ENCODE peak calls at places on chromosomes 16 and 17, in eight cellular contexts. R, I, H, J, Y, E, W and G are unnamed samples.

GRCh38 chr16:26988186-26988585 is 78.5 kb upstream of the C16orf82 start:
- DNase-seq in E (no peak), W (no peak), Y (no peak), J (no peak), I (no peak), R (no peak), H (no peak), G (no peak)

GRCh38 chr17:16516594-16517018 is 24.6 kb upstream of the LRRC75A start:
- DNase-seq in Y (peak), J (no peak), R (peak), E (peak), I (no peak), W (peak), H (peak), G (peak)

GRCh38 chr17:56009795-56010715 is 143.2 kb upstream of the ANKFN1 start:
- DNase-seq in W (no peak), R (no peak), E (no peak), Y (peak), J (peak), I (no peak), H (no peak), G (no peak)

GRCh38 chr17:76554131-76554530 is 14.3 kb downstream of the PRCD start:
- DNase-seq in W (no peak), I (no peak), R (no peak), H (no peak), E (no peak), J (no peak), Y (no peak), G (no peak)

GRCh38 chr17:73628642-73629552 is 15.3 kb downstream of the SDK2 start:
- DNase-seq in Y (no peak), H (no peak), I (no peak), W (peak), J (no peak), E (no peak), R (no peak), G (peak)

GRCh38 chr17:18037482-18037881 is 1.5 kb downstream of the ATPAF2 start:
- DNase-seq in R (no peak), J (no peak), H (no peak), E (no peak), Y (no peak), I (no peak), W (no peak), G (no peak)

GRCh38 chr17:263773-264172 is 82.3 kb upstream of the DOC2B start:
- DNase-seq in W (no peak), I (no peak), Y (no peak), H (no peak), R (no peak), E (no peak), J (no peak), G (no peak)

GRCh38 chr16:67708368-67708771 is 10.7 kb downstream of the GFOD2 start:
- DNase-seq in Y (no peak), I (no peak), W (no peak), E (no peak), R (peak), J (no peak), H (peak), G (peak)

GRCh38 chr17:17868637-17869522 is 32.1 kb upstream of the SREBF1 start:
- DNase-seq in R (no peak), W (no peak), J (peak), H (no peak), E (peak), Y (peak), I (no peak), G (no peak)

GRCh38 chr17:76643553-76644148 is at the start of gene ST6GALNAC1:
- DNase-seq in W (peak), I (no peak), E (peak), J (no peak), Y (no peak), R (no peak), H (no peak), G (no peak)

GRCh38 chr17:36750316-36750885 is 149.0 kb downstream of the MRM1 start:
- DNase-seq in H (no peak), Y (no peak), E (no peak), R (no peak), I (no peak), J (no peak), W (no peak), G (no peak)

GRCh38 chr17:36756695-36757094 is 155.3 kb downstream of the MRM1 start:
- DNase-seq in H (no peak), W (no peak), J (no peak), Y (no peak), E (no peak), I (no peak), R (no peak), G (no peak)

GRCh38 chr17:36760425-36760824 is 159.0 kb downstream of the MRM1 start:
- DNase-seq in H (peak), I (no peak), E (no peak), W (no peak), J (no peak), Y (no peak), R (no peak), G (no peak)

GRCh38 chr17:36752096-36752888 is 150.9 kb downstream of the MRM1 start:
- DNase-seq in J (no peak), R (no peak), I (no peak), H (no peak), W (no peak), Y (no peak), E (no peak), G (no peak)

DNA sequence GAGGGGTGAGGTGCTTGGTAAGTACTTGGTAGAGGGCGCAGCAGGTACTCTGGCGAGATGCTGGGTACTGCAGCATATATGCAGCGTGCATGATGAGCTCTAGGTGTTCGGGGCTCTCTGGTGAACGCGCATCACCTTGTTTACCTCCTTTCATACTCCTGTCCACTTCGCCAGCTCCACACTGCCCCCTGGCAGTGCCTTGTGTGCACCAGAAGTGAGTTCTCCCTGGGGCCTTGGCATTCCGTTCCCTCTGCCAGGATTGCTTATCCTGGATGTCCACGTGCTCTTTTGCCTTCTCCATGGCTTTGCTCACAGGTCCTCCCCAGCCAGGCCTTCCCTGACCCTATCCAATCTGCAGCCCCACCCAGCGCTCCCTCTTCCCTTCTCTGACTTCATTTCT is 154.2 kb downstream of the MRM1 start:
- DNase-seq in W (peak), R (no peak), I (peak), E (peak), J (peak), H (peak), Y (peak), G (peak)
- TF ChIP-seq EZH2 in W (no peak), R (no peak), I (no peak), E (no peak), J (no peak), H (no peak), Y (no peak), G (no peak)

GRCh38 chr17:41678411-41678906 is 10.2 kb upstream of the EIF1 start:
- DNase-seq in I (no peak), Y (no peak), R (peak), J (no peak), W (no peak), E (peak), H (no peak), G (peak)
- H3K4me3 ChIP-seq in I (peak), Y (no peak), R (peak), J (no peak), W (no peak), E (no peak), H (peak), G (peak)

DNA sequence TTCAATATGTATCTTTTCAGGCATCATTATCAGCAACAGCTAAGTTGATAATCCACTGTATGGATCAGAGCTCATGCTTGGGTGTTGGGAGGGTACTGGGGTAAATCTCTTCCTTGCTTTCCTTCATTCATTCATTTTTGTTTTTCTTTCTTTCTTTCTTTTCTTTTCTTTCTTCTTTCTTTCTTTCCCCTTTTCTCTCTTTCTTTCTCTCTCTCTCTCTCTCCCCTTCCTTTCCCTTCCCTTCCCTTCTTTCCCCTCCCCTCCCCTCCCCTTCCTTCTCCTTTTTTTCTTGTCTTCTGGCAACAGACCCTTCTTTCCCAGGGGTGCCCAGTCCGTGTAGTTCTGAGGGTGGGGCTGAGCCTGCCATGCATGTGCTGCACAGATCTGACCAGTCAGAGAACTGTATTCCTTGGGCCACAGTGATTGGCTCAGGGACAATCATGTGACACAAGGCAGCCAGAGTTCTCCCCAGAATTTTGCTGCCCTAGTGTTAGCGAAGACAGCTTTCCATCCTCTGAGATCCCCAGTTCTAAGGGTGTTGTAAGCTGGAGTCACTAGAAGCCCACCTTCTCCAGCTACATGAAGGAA is 25.5 kb upstream of the BRD7 start:
- DNase-seq in R (no peak), Y (no peak), H (no peak), W (no peak), I (no peak), E (no peak), J (no peak), G (no peak)
- H2AFZ ChIP-seq in R (no peak), Y (no peak), H (no peak), W (no peak), I (no peak), E (no peak), J (peak), G (no peak)

GRCh38 chr16:83187404-83187803 is 560.6 kb downstream of the CDH13 start:
- DNase-seq in R (peak), W (peak), E (peak), J (no peak), Y (no peak), I (no peak), H (peak), G (peak)

GRCh38 chr16:83185902-83186301 is 559.1 kb downstream of the CDH13 start:
- DNase-seq in Y (no peak), R (no peak), W (no peak), I (no peak), J (no peak), H (no peak), E (no peak), G (no peak)
- TF ChIP-seq EZH2 in Y (no peak), R (no peak), W (no peak), I (no peak), J (no peak), H (no peak), E (no peak), G (no peak)

GRCh38 chr16:981695-982151 is at the start of gene SOX8:
- DNase-seq in W (peak), H (peak), R (no peak), Y (peak), E (no peak), I (no peak), J (peak), G (no peak)

GRCh38 chr16:984106-984505 is 2.5 kb downstream of the SOX8 start:
- DNase-seq in J (no peak), R (no peak), Y (peak), E (no peak), H (no peak), W (no peak), I (no peak), G (no peak)

GRCh38 chr16:980595-980854 is 1.0 kb upstream of the SOX8 start:
- DNase-seq in R (no peak), W (no peak), Y (no peak), J (no peak), H (no peak), I (no peak), E (no peak), G (no peak)

GRCh38 chr16:983044-984030 is 1.8 kb downstream of the SOX8 start:
- DNase-seq in W (no peak), R (no peak), Y (peak), H (no peak), I (no peak), E (no peak), J (peak), G (no peak)

DNA sequence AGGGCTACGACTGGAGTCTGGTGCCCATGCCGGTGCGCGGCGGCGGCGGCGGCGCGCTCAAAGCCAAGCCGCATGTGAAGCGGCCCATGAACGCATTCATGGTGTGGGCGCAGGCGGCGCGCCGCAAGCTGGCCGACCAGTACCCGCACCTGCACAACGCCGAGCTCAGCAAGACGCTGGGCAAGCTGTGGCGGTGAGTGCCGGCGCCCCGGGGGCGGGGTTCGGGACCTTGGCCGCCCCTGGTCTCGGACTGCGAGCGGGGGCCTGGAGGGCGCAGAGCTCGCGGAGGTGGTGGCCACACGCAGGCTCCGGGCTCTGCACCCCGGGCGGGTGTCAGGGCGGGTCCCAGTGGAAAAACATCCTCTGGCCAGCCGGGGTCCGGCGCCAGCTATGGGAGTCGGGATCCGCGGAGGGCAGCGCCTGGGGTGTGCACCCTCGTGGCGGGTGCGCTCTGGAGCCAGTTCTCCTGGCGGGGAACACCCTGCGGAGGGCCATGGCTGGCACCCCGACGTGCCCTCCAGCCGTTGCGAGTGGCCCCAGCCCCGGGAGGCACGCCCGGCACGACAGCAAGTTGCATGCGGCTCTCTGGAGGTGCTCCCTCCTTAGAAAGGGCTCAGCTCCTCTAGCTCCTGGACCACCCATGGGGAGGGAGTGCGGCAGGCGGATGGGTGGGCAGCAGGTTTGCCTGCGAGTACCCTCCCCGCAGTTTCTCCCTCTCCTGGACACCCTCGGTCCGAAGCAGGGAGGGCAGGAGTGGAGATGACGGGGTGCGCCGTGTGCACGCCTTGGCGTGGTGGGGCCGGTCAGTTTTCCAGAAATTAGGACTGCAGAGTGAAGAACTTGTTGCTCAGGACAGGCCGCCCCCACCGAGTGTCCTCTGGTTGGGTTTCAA is 828 bp downstream of the SOX8 start:
- DNase-seq in J (peak), E (no peak), I (no peak), W (no peak), R (no peak), H (no peak), Y (peak), G (no peak)
- H3K4me3 ChIP-seq in J (peak), E (no peak), I (no peak), W (peak), R (no peak), H (no peak), Y (peak), G (no peak)

DNA sequence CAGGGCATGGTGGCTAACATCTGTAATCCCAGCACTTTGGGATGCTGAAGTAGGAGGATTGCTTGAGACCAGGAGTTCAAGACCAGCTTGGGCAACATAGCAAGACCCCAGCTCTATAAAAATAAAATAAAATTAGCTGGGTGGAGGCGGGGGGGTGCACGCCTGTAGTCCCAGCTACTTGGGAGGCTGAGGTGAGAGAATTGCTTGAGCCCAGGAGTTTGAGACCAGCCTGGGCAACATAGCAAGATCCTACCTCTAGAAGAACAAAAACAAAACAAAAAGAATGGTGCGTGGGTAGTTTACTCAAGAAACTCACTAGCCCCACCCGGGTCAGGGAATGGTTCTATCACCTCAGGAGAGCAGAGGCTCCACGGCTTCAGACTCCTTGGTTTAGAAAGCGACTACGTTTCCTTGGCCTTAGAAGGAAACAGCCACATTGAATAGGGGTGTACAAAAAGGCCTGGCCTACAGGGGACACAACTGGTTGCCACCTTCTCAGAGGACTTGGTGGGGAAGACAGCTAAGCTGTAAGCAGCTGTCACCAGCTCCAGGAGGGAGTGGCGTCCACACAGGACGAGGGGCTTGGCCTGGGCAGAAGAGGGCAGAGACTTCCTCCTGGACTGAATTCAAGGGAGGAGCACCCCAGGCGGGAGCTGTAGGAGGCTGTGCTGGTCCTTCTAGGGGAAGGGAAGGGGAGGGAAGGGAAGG is 717 bp downstream of the TK1 start:
- DNase-seq in Y (peak), J (no peak), E (no peak), R (no peak), H (peak), W (no peak), I (peak), G (peak)
- H2AFZ ChIP-seq in Y (no peak), J (no peak), E (peak), R (peak), H (peak), W (peak), I (no peak), G (peak)

GRCh38 chr16:800834-801488 is 427 bp upstream of the GNG13 start:
- DNase-seq in E (no peak), R (no peak), Y (no peak), I (no peak), H (no peak), W (no peak), J (no peak), G (no peak)
- TF ChIP-seq EZH2 in E (peak), R (peak), Y (no peak), I (no peak), H (no peak), W (no peak), J (no peak), G (no peak)

GRCh38 chr17:41971721-41972523 is 5.3 kb downstream of the CNP start:
- DNase-seq in H (no peak), I (no peak), Y (no peak), W (no peak), E (no peak), R (no peak), J (no peak), G (no peak)
- H3K4me3 ChIP-seq in H (no peak), I (no peak), Y (no peak), W (no peak), E (no peak), R (no peak), J (no peak), G (no peak)

GRCh38 chr17:58231644-58232043 is 6.7 kb upstream of the LPO start:
- DNase-seq in J (no peak), W (no peak), Y (no peak), H (peak), E (no peak), R (peak), I (no peak), G (no peak)

GRCh38 chr17:58235821-58236220 is 2.6 kb upstream of the LPO start:
- DNase-seq in J (no peak), Y (no peak), R (no peak), E (no peak), H (no peak), I (no peak), W (no peak), G (no peak)

GRCh38 chr17:58236394-58236793 is 2.0 kb upstream of the LPO start:
- DNase-seq in H (no peak), I (no peak), R (no peak), E (no peak), J (no peak), Y (no peak), W (no peak), G (no peak)

GRCh38 chr17:58232707-58233156 is 5.7 kb upstream of the LPO start:
- DNase-seq in Y (no peak), H (peak), R (peak), J (peak), I (peak), E (no peak), W (no peak), G (peak)

GRCh38 chr17:58233547-58233946 is 4.8 kb upstream of the LPO start:
- DNase-seq in W (no peak), R (no peak), I (no peak), Y (no peak), H (no peak), E (no peak), J (no peak), G (no peak)
- H2AFZ ChIP-seq in W (no peak), R (no peak), I (no peak), Y (no peak), H (no peak), E (no peak), J (no peak), G (no peak)

GRCh38 chr17:79809530-79810137 is 12.8 kb upstream of the CBX8 start:
- DNase-seq in E (no peak), H (no peak), J (peak), Y (peak), W (no peak), R (no peak), I (no peak), G (no peak)

GRCh38 chr17:79810138-79811027 is 13.5 kb upstream of the CBX8 start:
- DNase-seq in J (peak), R (peak), E (peak), W (peak), Y (peak), I (peak), H (peak), G (peak)

GRCh38 chr17:79811888-79812205 is 15.0 kb upstream of the CBX8 start:
- DNase-seq in R (no peak), I (no peak), J (no peak), H (no peak), E (no peak), W (no peak), Y (no peak), G (no peak)

GRCh38 chr17:79812206-79812968 is 15.5 kb upstream of the CBX8 start:
- DNase-seq in H (no peak), W (no peak), Y (peak), J (no peak), I (no peak), E (no peak), R (no peak), G (no peak)

DNA sequence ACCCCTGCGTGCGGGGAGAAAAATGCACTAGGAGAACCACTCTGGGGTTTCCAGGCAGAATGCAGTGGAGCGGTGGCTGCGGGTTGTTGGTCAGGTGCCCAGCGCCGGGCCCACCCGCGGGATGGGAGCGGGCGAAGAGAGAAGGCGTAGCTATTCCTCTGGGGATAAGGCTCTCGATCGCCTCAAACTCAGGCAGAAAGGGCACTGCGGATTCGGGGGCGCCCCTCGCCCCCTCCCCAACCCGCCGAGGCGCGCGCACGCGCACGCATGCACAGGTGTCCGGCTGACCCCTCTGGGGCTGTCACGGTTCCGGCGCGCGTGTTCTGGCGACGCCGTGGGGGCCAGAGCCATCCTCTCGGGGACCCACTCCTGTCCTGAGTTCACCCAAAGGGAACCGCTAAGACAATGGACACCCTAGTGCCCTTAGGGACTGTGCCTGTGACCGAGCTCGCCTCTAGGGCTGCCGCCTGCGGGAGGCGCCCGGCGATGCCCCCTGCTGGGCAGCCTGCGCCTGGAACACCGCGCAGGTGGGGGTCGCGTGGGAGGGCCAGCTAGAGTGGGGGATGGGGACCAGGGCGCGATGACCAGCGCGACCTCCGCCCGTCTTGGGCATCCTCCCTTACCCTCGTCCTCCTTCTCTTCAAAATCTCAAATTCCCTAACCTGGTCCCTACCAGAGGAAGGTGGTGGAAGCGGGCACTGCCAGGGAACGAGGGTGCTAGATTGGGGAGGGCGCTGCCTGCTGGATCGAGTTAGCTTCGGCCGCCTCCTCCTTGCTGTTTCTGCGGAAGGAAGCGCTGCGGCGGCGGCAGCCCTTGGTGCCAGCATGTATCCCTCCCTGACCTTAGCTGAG is 14.4 kb upstream of the CBX8 start:
- DNase-seq in W (peak), I (no peak), Y (peak), E (peak), R (no peak), H (peak), J (peak), G (peak)
- TF ChIP-seq EZH2 in W (no peak), I (peak), Y (peak), E (no peak), R (no peak), H (no peak), J (peak), G (no peak)